ENCODE peak calls at places on chromosomes 3 and 15, in seven cellular contexts. One of them, this sample, is unnamed.

GRCh38 chr15:96125681-96126080 is 204.8 kb upstream of the NR2F2 start:
- DNase-seq in progenitor cell of endocrine pancreas: no peak
- DNase-seq in HFFc6: peak; percentile 45
- DNase-seq in GM13977: no peak
- DNase-seq in osteocyte: no peak
- DNase-seq in CD8-positive, alpha-beta T cell: no peak
- DNase-seq in AG04450: no peak
- DNase-seq in this sample: no peak

GRCh38 chr3:187958432-187959003 is 195.4 kb upstream of the LPP start:
- DNase-seq in progenitor cell of endocrine pancreas: no peak
- DNase-seq in HFFc6: no peak
- DNase-seq in GM13977: no peak
- DNase-seq in osteocyte: no peak
- DNase-seq in CD8-positive, alpha-beta T cell: peak; percentile 46
- DNase-seq in AG04450: no peak
- DNase-seq in this sample: no peak

GRCh38 chr3:44995142-44995770 is 19.2 kb downstream of the EXOSC7 start:
- DNase-seq in progenitor cell of endocrine pancreas: no peak
- DNase-seq in HFFc6: peak; percentile 47
- DNase-seq in GM13977: no peak
- DNase-seq in osteocyte: no peak
- DNase-seq in CD8-positive, alpha-beta T cell: no peak
- DNase-seq in AG04450: no peak
- DNase-seq in this sample: peak; percentile 30

GRCh38 chr3:12041476-12041875 is 37.3 kb downstream of the SYN2 start:
- DNase-seq in progenitor cell of endocrine pancreas: no peak
- DNase-seq in HFFc6: no peak
- DNase-seq in GM13977: no peak
- DNase-seq in osteocyte: no peak
- DNase-seq in CD8-positive, alpha-beta T cell: no peak
- DNase-seq in AG04450: no peak
- DNase-seq in this sample: no peak

GRCh38 chr3:39447637-39448483 is 19.6 kb upstream of the MOBP start:
- DNase-seq in progenitor cell of endocrine pancreas: peak; percentile 61
- DNase-seq in HFFc6: peak; percentile 77
- DNase-seq in GM13977: peak; percentile 80
- DNase-seq in osteocyte: no peak
- DNase-seq in CD8-positive, alpha-beta T cell: peak; percentile 40
- DNase-seq in AG04450: peak; percentile 80
- DNase-seq in this sample: peak; percentile 51

GRCh38 chr15:43346305-43346704 is 15.9 kb upstream of the LCMT2 start:
- DNase-seq in progenitor cell of endocrine pancreas: no peak
- DNase-seq in HFFc6: no peak
- DNase-seq in GM13977: no peak
- DNase-seq in osteocyte: no peak
- DNase-seq in CD8-positive, alpha-beta T cell: no peak
- DNase-seq in AG04450: no peak
- DNase-seq in this sample: no peak

GRCh38 chr3:171315919-171316318 is 144.3 kb downstream of the TNIK start:
- DNase-seq in progenitor cell of endocrine pancreas: no peak
- DNase-seq in HFFc6: no peak
- DNase-seq in GM13977: no peak
- DNase-seq in osteocyte: no peak
- DNase-seq in CD8-positive, alpha-beta T cell: no peak
- DNase-seq in AG04450: no peak
- DNase-seq in this sample: no peak

GRCh38 chr3:52873433-52874159 is 23.8 kb downstream of the STIMATE start:
- DNase-seq in progenitor cell of endocrine pancreas: no peak
- DNase-seq in HFFc6: no peak
- DNase-seq in GM13977: no peak
- DNase-seq in osteocyte: no peak
- DNase-seq in CD8-positive, alpha-beta T cell: no peak
- DNase-seq in AG04450: peak; percentile 49
- DNase-seq in this sample: no peak

GRCh38 chr3:74139648-74140047 is 474.8 kb downstream of the CNTN3 start:
- DNase-seq in progenitor cell of endocrine pancreas: no peak
- DNase-seq in HFFc6: peak; percentile 3
- DNase-seq in GM13977: no peak
- DNase-seq in osteocyte: no peak
- DNase-seq in CD8-positive, alpha-beta T cell: no peak
- DNase-seq in AG04450: no peak
- DNase-seq in this sample: no peak

GRCh38 chr15:68413363-68414255 is 18.4 kb downstream of the ITGA11 start:
- DNase-seq in progenitor cell of endocrine pancreas: no peak
- DNase-seq in HFFc6: no peak
- DNase-seq in GM13977: no peak
- DNase-seq in osteocyte: peak; percentile 62
- DNase-seq in CD8-positive, alpha-beta T cell: no peak
- DNase-seq in AG04450: no peak
- DNase-seq in this sample: no peak

GRCh38 chr15:100186366-100186765 is 155.4 kb downstream of the ADAMTS17 start:
- DNase-seq in progenitor cell of endocrine pancreas: no peak
- DNase-seq in HFFc6: no peak
- DNase-seq in GM13977: no peak
- DNase-seq in osteocyte: no peak
- DNase-seq in CD8-positive, alpha-beta T cell: no peak
- DNase-seq in AG04450: no peak
- DNase-seq in this sample: no peak

GRCh38 chr3:172530566-172530965 is 7.3 kb upstream of the TNFSF10 start:
- DNase-seq in progenitor cell of endocrine pancreas: no peak
- DNase-seq in HFFc6: no peak
- DNase-seq in GM13977: no peak
- DNase-seq in osteocyte: no peak
- DNase-seq in CD8-positive, alpha-beta T cell: no peak
- DNase-seq in AG04450: no peak
- DNase-seq in this sample: no peak

GRCh38 chr15:49494842-49495241 is 71.8 kb downstream of the FGF7 start:
- DNase-seq in progenitor cell of endocrine pancreas: no peak
- DNase-seq in HFFc6: no peak
- DNase-seq in GM13977: no peak
- DNase-seq in osteocyte: no peak
- DNase-seq in CD8-positive, alpha-beta T cell: no peak
- DNase-seq in AG04450: no peak
- DNase-seq in this sample: no peak

GRCh38 chr15:25862087-25862468 is 1.0 kb downstream of the ATP10A start:
- DNase-seq in progenitor cell of endocrine pancreas: no peak
- DNase-seq in HFFc6: no peak
- DNase-seq in GM13977: no peak
- DNase-seq in osteocyte: no peak
- DNase-seq in CD8-positive, alpha-beta T cell: no peak
- DNase-seq in AG04450: no peak
- DNase-seq in this sample: no peak

GRCh38 chr3:101940521-101940992 is 91.2 kb downstream of the NFKBIZ start:
- DNase-seq in progenitor cell of endocrine pancreas: no peak
- DNase-seq in HFFc6: peak; percentile 96
- DNase-seq in GM13977: no peak
- DNase-seq in osteocyte: no peak
- DNase-seq in CD8-positive, alpha-beta T cell: no peak
- DNase-seq in AG04450: peak; percentile 91
- DNase-seq in this sample: no peak

GRCh38 chr15:33500432-33500831 is 189.7 kb downstream of the RYR3 start:
- DNase-seq in progenitor cell of endocrine pancreas: no peak
- DNase-seq in HFFc6: no peak
- DNase-seq in GM13977: no peak
- DNase-seq in osteocyte: no peak
- DNase-seq in CD8-positive, alpha-beta T cell: no peak
- DNase-seq in AG04450: no peak
- DNase-seq in this sample: no peak

GRCh38 chr3:5388091-5388490 is 200.6 kb downstream of the EDEM1 start:
- DNase-seq in progenitor cell of endocrine pancreas: no peak
- DNase-seq in HFFc6: no peak
- DNase-seq in GM13977: no peak
- DNase-seq in osteocyte: no peak
- DNase-seq in CD8-positive, alpha-beta T cell: no peak
- DNase-seq in AG04450: no peak
- DNase-seq in this sample: no peak

GRCh38 chr3:82229397-82229796 is 468.0 kb upstream of the GBE1 start:
- DNase-seq in progenitor cell of endocrine pancreas: no peak
- DNase-seq in HFFc6: no peak
- DNase-seq in GM13977: peak; percentile 11
- DNase-seq in osteocyte: no peak
- DNase-seq in CD8-positive, alpha-beta T cell: no peak
- DNase-seq in AG04450: no peak
- DNase-seq in this sample: no peak

GRCh38 chr15:48176957-48177356 is 1.1 kb downstream of the MYEF2 start:
- DNase-seq in progenitor cell of endocrine pancreas: no peak
- DNase-seq in HFFc6: no peak
- DNase-seq in GM13977: no peak
- DNase-seq in osteocyte: no peak
- DNase-seq in CD8-positive, alpha-beta T cell: no peak
- DNase-seq in AG04450: no peak
- DNase-seq in this sample: no peak

GRCh38 chr3:10279384-10280176 is 13.2 kb downstream of the GHRL start:
- DNase-seq in progenitor cell of endocrine pancreas: no peak
- DNase-seq in HFFc6: no peak
- DNase-seq in GM13977: no peak
- DNase-seq in osteocyte: no peak
- DNase-seq in CD8-positive, alpha-beta T cell: no peak
- DNase-seq in AG04450: no peak
- DNase-seq in this sample: no peak
- TF ChIP-seq CTCF in progenitor cell of endocrine pancreas: no peak
- TF ChIP-seq CTCF in HFFc6: no peak
- TF ChIP-seq CTCF in GM13977: no peak
- TF ChIP-seq CTCF in osteocyte: no peak
- TF ChIP-seq CTCF in CD8-positive, alpha-beta T cell: no peak
- TF ChIP-seq CTCF in AG04450: no peak
- TF ChIP-seq CTCF in this sample: no peak

DNA sequence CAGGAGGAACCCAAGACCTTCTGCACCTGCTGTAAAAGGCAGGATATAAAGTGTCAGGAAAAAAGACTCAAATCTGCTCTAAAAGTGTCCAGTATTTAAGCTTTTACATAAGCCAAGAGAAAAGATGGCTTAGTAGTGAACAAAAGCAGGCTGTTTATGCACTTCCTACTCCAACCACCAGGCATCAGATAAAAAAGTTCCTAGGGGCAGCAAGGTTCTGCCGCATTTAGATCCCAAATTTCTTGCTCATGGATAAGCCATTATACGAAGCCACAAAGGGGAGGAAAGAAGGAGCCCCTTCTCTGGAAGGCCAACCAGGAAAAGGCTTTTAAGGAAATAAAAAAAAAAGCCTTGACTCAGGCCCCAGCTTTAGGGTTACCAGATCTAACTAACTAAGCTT is 10.6 kb upstream of the SLC9C1 start:
- DNase-seq in progenitor cell of endocrine pancreas: no peak
- DNase-seq in HFFc6: peak; percentile 8
- DNase-seq in GM13977: no peak
- DNase-seq in osteocyte: no peak
- DNase-seq in CD8-positive, alpha-beta T cell: no peak
- DNase-seq in AG04450: no peak
- DNase-seq in this sample: no peak
- TF ChIP-seq CTCF in progenitor cell of endocrine pancreas: peak; percentile 56
- TF ChIP-seq CTCF in HFFc6: peak; percentile 71
- TF ChIP-seq CTCF in GM13977: no peak
- TF ChIP-seq CTCF in osteocyte: peak; percentile 40
- TF ChIP-seq CTCF in CD8-positive, alpha-beta T cell: peak; percentile 15
- TF ChIP-seq CTCF in AG04450: peak; percentile 44
- TF ChIP-seq CTCF in this sample: no peak

DNA sequence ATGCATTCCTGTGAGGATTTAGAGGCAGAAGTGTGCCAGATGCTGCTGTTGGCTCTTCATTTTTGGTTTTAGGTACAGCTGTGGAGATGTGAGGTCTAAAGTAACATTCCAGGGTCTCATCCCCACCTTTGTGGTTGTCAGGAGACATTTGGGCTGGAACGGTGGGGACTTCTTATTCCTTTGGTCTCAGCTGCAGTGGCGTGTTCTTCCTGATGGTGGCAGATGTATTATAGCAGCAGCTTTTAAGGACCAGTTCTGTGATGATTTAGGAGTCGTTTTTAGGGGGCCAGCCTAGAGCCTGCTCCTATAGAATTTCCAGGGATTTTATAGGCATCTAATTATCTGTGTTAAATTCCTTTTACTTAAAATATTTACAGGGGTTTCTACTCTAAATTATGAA is 221.0 kb upstream of the EOMES start:
- DNase-seq in progenitor cell of endocrine pancreas: no peak
- DNase-seq in HFFc6: no peak
- DNase-seq in GM13977: no peak
- DNase-seq in osteocyte: no peak
- DNase-seq in CD8-positive, alpha-beta T cell: no peak
- DNase-seq in AG04450: no peak
- DNase-seq in this sample: no peak
- TF ChIP-seq CTCF in progenitor cell of endocrine pancreas: peak; percentile 50
- TF ChIP-seq CTCF in HFFc6: peak; percentile 30
- TF ChIP-seq CTCF in GM13977: peak; percentile 29
- TF ChIP-seq CTCF in osteocyte: peak; percentile 33
- TF ChIP-seq CTCF in CD8-positive, alpha-beta T cell: peak; percentile 19
- TF ChIP-seq CTCF in AG04450: peak; percentile 42
- TF ChIP-seq CTCF in this sample: no peak

GRCh38 chr15:69656271-69657030 is 203.8 kb downstream of the RPLP1 start:
- DNase-seq in progenitor cell of endocrine pancreas: no peak
- DNase-seq in HFFc6: no peak
- DNase-seq in GM13977: no peak
- DNase-seq in osteocyte: peak; percentile 42
- DNase-seq in CD8-positive, alpha-beta T cell: no peak
- DNase-seq in AG04450: no peak
- DNase-seq in this sample: no peak

GRCh38 chr15:69653846-69654245 is 201.2 kb downstream of the RPLP1 start:
- DNase-seq in progenitor cell of endocrine pancreas: no peak
- DNase-seq in HFFc6: no peak
- DNase-seq in GM13977: no peak
- DNase-seq in osteocyte: peak; percentile 62
- DNase-seq in CD8-positive, alpha-beta T cell: no peak
- DNase-seq in AG04450: no peak
- DNase-seq in this sample: no peak

GRCh38 chr15:69648775-69649735 is 196.4 kb downstream of the RPLP1 start:
- DNase-seq in progenitor cell of endocrine pancreas: no peak
- DNase-seq in HFFc6: no peak
- DNase-seq in GM13977: no peak
- DNase-seq in osteocyte: peak; percentile 54
- DNase-seq in CD8-positive, alpha-beta T cell: no peak
- DNase-seq in AG04450: no peak
- DNase-seq in this sample: no peak

GRCh38 chr15:69648215-69648614 is 195.6 kb downstream of the RPLP1 start:
- DNase-seq in progenitor cell of endocrine pancreas: no peak
- DNase-seq in HFFc6: no peak
- DNase-seq in GM13977: no peak
- DNase-seq in osteocyte: peak; percentile 63
- DNase-seq in CD8-positive, alpha-beta T cell: no peak
- DNase-seq in AG04450: no peak
- DNase-seq in this sample: no peak

GRCh38 chr15:69652906-69653305 is 200.3 kb downstream of the RPLP1 start:
- DNase-seq in progenitor cell of endocrine pancreas: no peak
- DNase-seq in HFFc6: no peak
- DNase-seq in GM13977: no peak
- DNase-seq in osteocyte: peak; percentile 62
- DNase-seq in CD8-positive, alpha-beta T cell: no peak
- DNase-seq in AG04450: no peak
- DNase-seq in this sample: no peak
- TF ChIP-seq CTCF in progenitor cell of endocrine pancreas: no peak
- TF ChIP-seq CTCF in HFFc6: no peak
- TF ChIP-seq CTCF in GM13977: no peak
- TF ChIP-seq CTCF in osteocyte: no peak
- TF ChIP-seq CTCF in CD8-positive, alpha-beta T cell: no peak
- TF ChIP-seq CTCF in AG04450: no peak
- TF ChIP-seq CTCF in this sample: peak; percentile 2

DNA sequence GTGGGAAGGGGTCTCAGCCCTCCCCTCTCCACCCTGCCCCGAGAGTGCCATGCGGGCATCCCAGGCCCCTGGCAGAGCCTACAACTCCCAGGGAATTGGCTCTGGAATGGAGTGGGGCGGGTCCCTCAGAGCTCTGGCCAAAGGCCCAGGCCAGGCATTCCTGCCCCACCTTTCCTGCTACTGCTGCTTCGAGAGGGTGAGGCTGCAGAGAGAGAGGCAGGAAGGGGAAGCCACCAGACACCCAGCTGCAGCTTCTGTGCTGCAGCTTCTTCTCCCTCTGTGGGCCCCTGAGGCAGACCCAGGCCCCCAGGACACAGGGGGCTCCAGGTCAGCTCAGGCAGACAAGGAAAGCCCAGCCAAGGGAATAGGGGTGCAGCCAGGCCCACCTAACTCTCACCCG is 2.7 kb downstream of the ALS2CL start:
- DNase-seq in progenitor cell of endocrine pancreas: no peak
- DNase-seq in HFFc6: no peak
- DNase-seq in GM13977: no peak
- DNase-seq in osteocyte: no peak
- DNase-seq in CD8-positive, alpha-beta T cell: no peak
- DNase-seq in AG04450: no peak
- DNase-seq in this sample: no peak
- TF ChIP-seq CTCF in progenitor cell of endocrine pancreas: no peak
- TF ChIP-seq CTCF in HFFc6: no peak
- TF ChIP-seq CTCF in GM13977: no peak
- TF ChIP-seq CTCF in osteocyte: no peak
- TF ChIP-seq CTCF in CD8-positive, alpha-beta T cell: no peak
- TF ChIP-seq CTCF in AG04450: no peak
- TF ChIP-seq CTCF in this sample: no peak

This sample was measured in D721Med.